ENCODE peak calls at places on chromosomes 5 and 9, in ten cellular contexts. X is aorta; C is mammary epithelial cell; D is globus pallidus; Z is type B pancreatic cell; Q is CD4-positive, alpha-beta memory T cell; M is left ventricle myocardium inferior; G is activated T-helper 9 cell treated with anti-CD3 and anti-CD28 coated beads, Interleukin-2, amount 50 U/mL, for 16 hours; T is Calu3; K is mucosa of descending colon. S is an unnamed sample.

GRCh38 chr5:23506329-23507236 is 826 bp upstream of the PRDM9 start:
- DNase-seq in X (no peak), C (no peak), D (no peak), Z (no peak), Q (no peak), M (no peak), G (no peak), T (no peak), K (no peak), S (no peak)

GRCh38 chr5:173045481-173045880 is 10.7 kb upstream of the CREBRF start:
- DNase-seq in X (no peak), C (no peak), D (no peak), Z (no peak), Q (no peak), M (no peak), G (no peak), T (no peak), K (no peak), S (no peak)

GRCh38 chr5:26205146-26205545 is 833.2 kb downstream of the CDH9 start:
- DNase-seq in X (no peak), C (no peak), D (no peak), Z (no peak), Q (no peak), M (no peak), G (no peak), T (no peak), K (no peak), S (no peak)

GRCh38 chr5:132269635-132270344 is 12.3 kb downstream of the PDLIM4 start:
- DNase-seq in X (peak), C (no peak), D (no peak), Z (no peak), Q (no peak), M (no peak), G (no peak), T (no peak), K (no peak), S (no peak)

GRCh38 chr5:148471379-148471778 is 87.6 kb downstream of the FBXO38 start:
- DNase-seq in X (no peak), C (no peak), D (no peak), Z (no peak), Q (no peak), M (no peak), G (no peak), T (no peak), K (no peak), S (no peak)

GRCh38 chr5:16889972-16890519 is 46.0 kb downstream of the MYO10 start:
- DNase-seq in X (no peak), C (no peak), D (no peak), Z (no peak), Q (no peak), M (no peak), G (no peak), T (no peak), K (no peak), S (no peak)

GRCh38 chr9:96027271-96028131 is 152.0 kb downstream of the ERCC6L2 start:
- DNase-seq in X (peak), C (no peak), D (no peak), Z (no peak), Q (no peak), M (peak), G (no peak), T (no peak), K (no peak), S (no peak)

GRCh38 chr5:142938201-142938600 is 168.0 kb downstream of the ARHGAP26 start:
- DNase-seq in X (no peak), C (no peak), D (peak), Z (no peak), Q (no peak), M (no peak), G (no peak), T (no peak), K (no peak), S (no peak)

GRCh38 chr9:133704711-133705181 is 33.4 kb downstream of the SARDH start:
- DNase-seq in X (peak), C (no peak), D (no peak), Z (no peak), Q (peak), M (no peak), G (no peak), T (no peak), K (peak), S (no peak)

GRCh38 chr9:93949694-93950449 is 5.3 kb downstream of the BARX1 start:
- DNase-seq in X (no peak), C (peak), D (no peak), Z (no peak), Q (no peak), M (no peak), G (no peak), T (no peak), K (no peak), S (no peak)

GRCh38 chr9:105828596-105829213 is 134.4 kb downstream of the TMEM38B start:
- DNase-seq in X (no peak), C (peak), D (no peak), Z (no peak), Q (no peak), M (no peak), G (no peak), T (no peak), K (no peak), S (no peak)

GRCh38 chr5:38757451-38758245 is 88.2 kb upstream of the OSMR start:
- DNase-seq in X (no peak), C (no peak), D (no peak), Z (no peak), Q (no peak), M (peak), G (no peak), T (no peak), K (no peak), S (no peak)

GRCh38 chr5:134537297-134537696 is 11.8 kb downstream of the JADE2 start:
- DNase-seq in X (no peak), C (no peak), D (no peak), Z (no peak), Q (no peak), M (no peak), G (no peak), T (no peak), K (no peak), S (no peak)

GRCh38 chr5:42836070-42836769 is 24.5 kb upstream of the SELENOP start:
- DNase-seq in X (no peak), C (no peak), D (no peak), Z (no peak), Q (no peak), M (no peak), G (no peak), T (no peak), K (no peak), S (no peak)

GRCh38 chr5:115507682-115508081 is 36.9 kb downstream of the FEM1C start:
- DNase-seq in X (no peak), C (no peak), D (no peak), Z (no peak), Q (no peak), M (no peak), G (no peak), T (no peak), K (no peak), S (no peak)

GRCh38 chr5:122985954-122986721 is 50.4 kb downstream of the PPIC start:
- DNase-seq in X (no peak), C (no peak), D (no peak), Z (no peak), Q (no peak), M (no peak), G (no peak), T (no peak), K (no peak), S (no peak)

GRCh38 chr5:179605026-179605833 is 18.2 kb downstream of the HNRNPH1 start:
- DNase-seq in X (no peak), C (no peak), D (no peak), Z (no peak), Q (no peak), M (no peak), G (no peak), T (no peak), K (no peak), S (no peak)

GRCh38 chr9:86135374-86135773 is 36.0 kb upstream of the GOLM1 start:
- DNase-seq in X (no peak), C (no peak), D (no peak), Z (no peak), Q (no peak), M (no peak), G (no peak), T (no peak), K (no peak), S (no peak)

GRCh38 chr9:108416321-108416720 is 439.5 kb downstream of the ACTL7B start:
- DNase-seq in X (no peak), C (peak), D (no peak), Z (no peak), Q (no peak), M (no peak), G (no peak), T (peak), K (no peak), S (no peak)

GRCh38 chr5:74282495-74282894 is 358.0 kb downstream of the ENC1 start:
- DNase-seq in X (no peak), C (no peak), D (no peak), Z (no peak), Q (no peak), M (no peak), G (no peak), T (no peak), K (no peak), S (no peak)

GRCh38 chr9:126248680-126249079 is 77.9 kb upstream of the MVB12B start:
- DNase-seq in X (no peak), C (peak), D (no peak), Z (no peak), Q (no peak), M (no peak), G (no peak), T (no peak), K (no peak), S (no peak)

GRCh38 chr9:112166176-112167140 is 8.6 kb downstream of the SUSD1 start:
- DNase-seq in X (no peak), C (peak), D (no peak), Z (no peak), Q (no peak), M (no peak), G (no peak), T (peak), K (no peak), S (no peak)

GRCh38 chr9:82117528-82117927 is 129.0 kb downstream of the SPATA31D1 start:
- DNase-seq in X (no peak), C (no peak), D (peak), Z (no peak), Q (no peak), M (no peak), G (no peak), T (no peak), K (no peak), S (no peak)

GRCh38 chr9:22454021-22454420 is 7.4 kb downstream of the DMRTA1 start:
- DNase-seq in X (no peak), C (peak), D (no peak), Z (no peak), Q (no peak), M (no peak), G (no peak), T (no peak), K (no peak), S (no peak)